ENCODE peak calls at places on chromosomes 4 and X, in six cellular contexts. One of them, this sample, is unnamed.

GRCh38 chr4:55485821-55486220 is 60.9 kb downstream of the CLOCK start:
- DNase-seq in lower lobe of right lung: no peak
- DNase-seq in dorsolateral prefrontal cortex: no peak
- DNase-seq in suprapubic skin: no peak
- DNase-seq in MM.1S: no peak
- DNase-seq in SK-N-MC: no peak
- DNase-seq in this sample: no peak

GRCh38 chrX:14420876-14421275 is 108.5 kb upstream of the GLRA2 start:
- DNase-seq in lower lobe of right lung: no peak
- DNase-seq in dorsolateral prefrontal cortex: no peak
- DNase-seq in suprapubic skin: no peak
- DNase-seq in MM.1S: no peak
- DNase-seq in SK-N-MC: no peak
- DNase-seq in this sample: no peak

GRCh38 chrX:145825896-145826295 is 8.3 kb downstream of the SLITRK2 start:
- DNase-seq in lower lobe of right lung: no peak
- DNase-seq in dorsolateral prefrontal cortex: no peak
- DNase-seq in suprapubic skin: no peak
- DNase-seq in MM.1S: peak
- DNase-seq in SK-N-MC: peak
- DNase-seq in this sample: no peak

GRCh38 chr4:1026115-1026514 is 14.7 kb downstream of the FGFRL1 start:
- DNase-seq in lower lobe of right lung: no peak
- DNase-seq in dorsolateral prefrontal cortex: no peak
- DNase-seq in suprapubic skin: no peak
- DNase-seq in MM.1S: no peak
- DNase-seq in SK-N-MC: no peak
- DNase-seq in this sample: no peak

GRCh38 chrX:32530802-32531403 is 680.4 kb downstream of the DMD start:
- DNase-seq in lower lobe of right lung: no peak
- DNase-seq in dorsolateral prefrontal cortex: no peak
- DNase-seq in suprapubic skin: no peak
- DNase-seq in MM.1S: peak
- DNase-seq in SK-N-MC: peak
- DNase-seq in this sample: no peak

GRCh38 chr4:54745031-54745770 is 87.4 kb downstream of the KIT start:
- DNase-seq in lower lobe of right lung: no peak
- DNase-seq in dorsolateral prefrontal cortex: no peak
- DNase-seq in suprapubic skin: no peak
- DNase-seq in MM.1S: no peak
- DNase-seq in SK-N-MC: no peak
- DNase-seq in this sample: no peak

GRCh38 chrX:132171881-132172280 is 44.1 kb upstream of the FRMD7 start:
- DNase-seq in lower lobe of right lung: no peak
- DNase-seq in dorsolateral prefrontal cortex: no peak
- DNase-seq in suprapubic skin: no peak
- DNase-seq in MM.1S: no peak
- DNase-seq in SK-N-MC: no peak
- DNase-seq in this sample: no peak

GRCh38 chr4:29711226-29711625 is 1008.9 kb upstream of the PCDH7 start:
- DNase-seq in lower lobe of right lung: no peak
- DNase-seq in dorsolateral prefrontal cortex: no peak
- DNase-seq in suprapubic skin: no peak
- DNase-seq in MM.1S: no peak
- DNase-seq in SK-N-MC: no peak
- DNase-seq in this sample: no peak

GRCh38 chrX:118726887-118727685 is at the start of gene IL13RA1:
- DNase-seq in lower lobe of right lung: peak
- DNase-seq in dorsolateral prefrontal cortex: peak
- DNase-seq in suprapubic skin: peak
- DNase-seq in MM.1S: peak
- DNase-seq in SK-N-MC: no peak
- DNase-seq in this sample: peak

GRCh38 chrX:133337250-133337649 is 78.0 kb downstream of the GPC4 start:
- DNase-seq in lower lobe of right lung: no peak
- DNase-seq in dorsolateral prefrontal cortex: no peak
- DNase-seq in suprapubic skin: no peak
- DNase-seq in MM.1S: no peak
- DNase-seq in SK-N-MC: no peak
- DNase-seq in this sample: no peak

GRCh38 chrX:40094041-40094899 is 3.5 kb downstream of the BCOR start:
- DNase-seq in lower lobe of right lung: peak
- DNase-seq in dorsolateral prefrontal cortex: peak
- DNase-seq in suprapubic skin: no peak
- DNase-seq in MM.1S: peak
- DNase-seq in SK-N-MC: no peak
- DNase-seq in this sample: no peak

GRCh38 chrX:40092808-40093435 is 4.8 kb downstream of the BCOR start:
- DNase-seq in lower lobe of right lung: no peak
- DNase-seq in dorsolateral prefrontal cortex: no peak
- DNase-seq in suprapubic skin: no peak
- DNase-seq in MM.1S: no peak
- DNase-seq in SK-N-MC: no peak
- DNase-seq in this sample: no peak

GRCh38 chrX:40094900-40095587 is 2.7 kb downstream of the BCOR start:
- DNase-seq in lower lobe of right lung: no peak
- DNase-seq in dorsolateral prefrontal cortex: no peak
- DNase-seq in suprapubic skin: no peak
- DNase-seq in MM.1S: no peak
- DNase-seq in SK-N-MC: no peak
- DNase-seq in this sample: no peak

GRCh38 chrX:40091691-40092421 is 5.9 kb downstream of the BCOR start:
- DNase-seq in lower lobe of right lung: no peak
- DNase-seq in dorsolateral prefrontal cortex: peak
- DNase-seq in suprapubic skin: no peak
- DNase-seq in MM.1S: no peak
- DNase-seq in SK-N-MC: no peak
- DNase-seq in this sample: no peak

DNA sequence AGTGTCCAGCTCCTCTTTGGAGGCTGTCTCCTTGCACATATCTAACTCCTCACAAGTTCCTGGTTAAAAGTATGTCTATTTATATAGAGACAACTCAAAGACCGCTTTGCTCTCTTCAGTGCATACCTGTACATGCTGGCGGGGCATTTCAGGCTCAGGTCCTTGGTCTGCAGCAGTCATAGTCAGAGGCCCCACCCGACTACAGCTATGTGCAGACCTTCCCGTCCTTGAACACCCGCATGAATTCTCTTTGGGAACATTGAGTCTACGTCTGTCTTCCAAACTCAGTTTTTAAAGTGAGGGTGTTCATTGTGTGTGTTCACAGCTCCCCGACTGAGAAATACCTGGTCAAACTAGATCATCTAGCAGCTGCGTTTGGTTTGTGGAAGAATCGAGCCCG is 4.2 kb downstream of the BCOR start:
- DNase-seq in lower lobe of right lung: no peak
- DNase-seq in dorsolateral prefrontal cortex: no peak
- DNase-seq in suprapubic skin: no peak
- DNase-seq in MM.1S: no peak
- DNase-seq in SK-N-MC: no peak
- DNase-seq in this sample: no peak
- H3K4me3 ChIP-seq in lower lobe of right lung: peak
- H3K4me3 ChIP-seq in dorsolateral prefrontal cortex: peak
- H3K4me3 ChIP-seq in suprapubic skin: peak
- H3K4me3 ChIP-seq in MM.1S: no peak
- H3K4me3 ChIP-seq in SK-N-MC: peak
- H3K4me3 ChIP-seq in this sample: no peak

GRCh38 chr4:13541720-13542576 is 2.4 kb downstream of the NKX3-2 start:
- DNase-seq in lower lobe of right lung: no peak
- DNase-seq in dorsolateral prefrontal cortex: no peak
- DNase-seq in suprapubic skin: no peak
- DNase-seq in MM.1S: no peak
- DNase-seq in SK-N-MC: no peak
- DNase-seq in this sample: no peak
- H3K4me3 ChIP-seq in lower lobe of right lung: peak
- H3K4me3 ChIP-seq in dorsolateral prefrontal cortex: no peak
- H3K4me3 ChIP-seq in suprapubic skin: peak
- H3K4me3 ChIP-seq in MM.1S: no peak
- H3K4me3 ChIP-seq in SK-N-MC: no peak
- H3K4me3 ChIP-seq in this sample: no peak

DNA sequence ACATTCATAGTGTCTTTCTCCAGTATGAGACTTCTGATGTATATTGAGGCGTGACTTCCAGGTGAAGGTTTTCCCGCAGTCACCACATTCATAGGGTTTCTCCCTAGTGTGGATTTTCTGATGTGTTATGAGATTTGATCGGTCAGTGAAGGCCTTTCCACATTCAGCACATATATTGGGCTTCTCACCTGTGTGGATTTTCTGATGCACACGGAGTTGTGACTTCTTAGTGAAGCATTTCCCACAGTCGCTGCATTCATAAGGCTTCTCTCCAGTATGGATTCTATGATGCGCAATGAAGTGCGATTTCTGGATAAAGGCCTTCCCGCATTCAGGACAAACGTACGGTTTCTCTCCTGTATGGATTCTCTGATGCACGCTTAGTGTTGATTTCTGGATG is 35.4 kb downstream of the ZNF41 start:
- DNase-seq in lower lobe of right lung: no peak
- DNase-seq in dorsolateral prefrontal cortex: no peak
- DNase-seq in suprapubic skin: no peak
- DNase-seq in MM.1S: no peak
- DNase-seq in SK-N-MC: no peak
- DNase-seq in this sample: no peak
- H3K4me3 ChIP-seq in lower lobe of right lung: no peak
- H3K4me3 ChIP-seq in dorsolateral prefrontal cortex: no peak
- H3K4me3 ChIP-seq in suprapubic skin: no peak
- H3K4me3 ChIP-seq in MM.1S: no peak
- H3K4me3 ChIP-seq in SK-N-MC: no peak
- H3K4me3 ChIP-seq in this sample: no peak

GRCh38 chr4:7831330-7831729 is 108.3 kb downstream of the AFAP1 start:
- DNase-seq in lower lobe of right lung: no peak
- DNase-seq in dorsolateral prefrontal cortex: no peak
- DNase-seq in suprapubic skin: no peak
- DNase-seq in MM.1S: peak
- DNase-seq in SK-N-MC: no peak
- DNase-seq in this sample: peak
- H3K4me3 ChIP-seq in lower lobe of right lung: no peak
- H3K4me3 ChIP-seq in dorsolateral prefrontal cortex: no peak
- H3K4me3 ChIP-seq in suprapubic skin: no peak
- H3K4me3 ChIP-seq in MM.1S: peak
- H3K4me3 ChIP-seq in SK-N-MC: no peak
- H3K4me3 ChIP-seq in this sample: no peak

GRCh38 chrX:18696653-18697052 is 10.8 kb upstream of the PPEF1 start:
- DNase-seq in lower lobe of right lung: no peak
- DNase-seq in dorsolateral prefrontal cortex: no peak
- DNase-seq in suprapubic skin: no peak
- DNase-seq in MM.1S: no peak
- DNase-seq in SK-N-MC: no peak
- DNase-seq in this sample: no peak
- H3K4me3 ChIP-seq in lower lobe of right lung: no peak
- H3K4me3 ChIP-seq in dorsolateral prefrontal cortex: no peak
- H3K4me3 ChIP-seq in suprapubic skin: no peak
- H3K4me3 ChIP-seq in MM.1S: no peak
- H3K4me3 ChIP-seq in SK-N-MC: no peak
- H3K4me3 ChIP-seq in this sample: no peak

GRCh38 chr4:6659897-6660296 is 19.4 kb downstream of the MRFAP1 start:
- DNase-seq in lower lobe of right lung: no peak
- DNase-seq in dorsolateral prefrontal cortex: no peak
- DNase-seq in suprapubic skin: no peak
- DNase-seq in MM.1S: no peak
- DNase-seq in SK-N-MC: no peak
- DNase-seq in this sample: no peak

GRCh38 chr4:6657242-6658203 is 17.0 kb downstream of the MRFAP1 start:
- DNase-seq in lower lobe of right lung: no peak
- DNase-seq in dorsolateral prefrontal cortex: no peak
- DNase-seq in suprapubic skin: peak
- DNase-seq in MM.1S: no peak
- DNase-seq in SK-N-MC: no peak
- DNase-seq in this sample: no peak

GRCh38 chr4:6660430-6660829 is 19.9 kb downstream of the MRFAP1 start:
- DNase-seq in lower lobe of right lung: no peak
- DNase-seq in dorsolateral prefrontal cortex: no peak
- DNase-seq in suprapubic skin: no peak
- DNase-seq in MM.1S: no peak
- DNase-seq in SK-N-MC: no peak
- DNase-seq in this sample: no peak

GRCh38 chr4:6658204-6658585 is 17.7 kb downstream of the MRFAP1 start:
- DNase-seq in lower lobe of right lung: no peak
- DNase-seq in dorsolateral prefrontal cortex: no peak
- DNase-seq in suprapubic skin: peak
- DNase-seq in MM.1S: no peak
- DNase-seq in SK-N-MC: no peak
- DNase-seq in this sample: no peak

GRCh38 chr4:6658635-6659075 is 18.2 kb downstream of the MRFAP1 start:
- DNase-seq in lower lobe of right lung: no peak
- DNase-seq in dorsolateral prefrontal cortex: peak
- DNase-seq in suprapubic skin: peak
- DNase-seq in MM.1S: no peak
- DNase-seq in SK-N-MC: no peak
- DNase-seq in this sample: no peak
- H3K4me3 ChIP-seq in lower lobe of right lung: peak
- H3K4me3 ChIP-seq in dorsolateral prefrontal cortex: peak
- H3K4me3 ChIP-seq in suprapubic skin: peak
- H3K4me3 ChIP-seq in MM.1S: no peak
- H3K4me3 ChIP-seq in SK-N-MC: no peak
- H3K4me3 ChIP-seq in this sample: peak

DNA sequence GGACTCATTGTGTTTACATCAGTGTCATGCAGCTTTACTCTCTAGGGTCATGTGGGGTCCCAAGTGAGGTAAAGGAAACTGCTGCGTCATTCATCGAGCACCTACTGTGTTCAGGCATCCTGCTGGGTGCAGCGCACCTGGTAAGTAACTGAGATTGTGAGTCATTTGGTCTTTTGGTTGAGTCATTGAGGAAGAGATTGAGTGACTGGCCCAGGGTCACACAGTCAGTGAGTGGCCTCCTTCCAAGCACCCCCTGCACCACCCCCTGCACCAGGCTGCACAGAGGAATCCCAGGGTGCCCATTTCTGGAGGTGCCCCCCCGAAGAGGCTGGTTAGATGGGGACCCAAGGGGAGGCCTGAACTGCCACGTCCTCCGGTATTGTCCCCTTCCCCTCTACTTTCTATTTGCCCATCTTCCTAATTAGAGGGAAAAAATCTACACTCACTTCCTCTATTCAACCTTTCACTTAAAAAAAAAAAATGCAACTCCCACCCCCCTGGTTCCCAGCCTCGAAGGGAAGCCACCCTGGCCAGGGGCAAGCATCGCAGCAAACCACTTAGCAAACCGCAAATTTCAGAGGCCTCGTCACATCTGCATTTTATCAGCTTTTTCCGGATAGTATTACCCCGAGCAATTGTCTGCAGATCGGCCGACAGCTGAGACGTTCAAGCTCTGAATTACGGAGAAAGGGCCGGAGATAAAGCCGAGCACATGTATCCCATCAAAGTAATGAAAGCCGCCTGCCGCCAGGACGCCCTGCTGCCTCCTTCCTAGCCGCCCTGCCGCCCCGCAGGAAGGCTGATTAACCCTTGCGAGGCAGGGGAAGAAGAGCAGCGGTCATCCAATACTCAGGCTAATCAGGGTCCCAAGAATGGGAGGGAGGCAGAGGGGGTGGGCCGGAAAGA is 96.3 kb upstream of the MSX1 start:
- DNase-seq in lower lobe of right lung: no peak
- DNase-seq in dorsolateral prefrontal cortex: no peak
- DNase-seq in suprapubic skin: no peak
- DNase-seq in MM.1S: peak
- DNase-seq in SK-N-MC: peak
- DNase-seq in this sample: peak
- H3K4me3 ChIP-seq in lower lobe of right lung: no peak
- H3K4me3 ChIP-seq in dorsolateral prefrontal cortex: no peak
- H3K4me3 ChIP-seq in suprapubic skin: no peak
- H3K4me3 ChIP-seq in MM.1S: no peak
- H3K4me3 ChIP-seq in SK-N-MC: peak
- H3K4me3 ChIP-seq in this sample: no peak

GRCh38 chrX:151741606-151742005 is 7.1 kb downstream of the CNGA2 start:
- DNase-seq in lower lobe of right lung: no peak
- DNase-seq in dorsolateral prefrontal cortex: no peak
- DNase-seq in suprapubic skin: no peak
- DNase-seq in MM.1S: no peak
- DNase-seq in SK-N-MC: no peak
- DNase-seq in this sample: no peak
- H3K4me3 ChIP-seq in lower lobe of right lung: no peak
- H3K4me3 ChIP-seq in dorsolateral prefrontal cortex: no peak
- H3K4me3 ChIP-seq in suprapubic skin: no peak
- H3K4me3 ChIP-seq in MM.1S: no peak
- H3K4me3 ChIP-seq in SK-N-MC: no peak
- H3K4me3 ChIP-seq in this sample: no peak

This sample was measured in HFF-Myc.